ENCODE peak calls at places on chromosomes 7 and 10, in four cellular contexts. D is Peyer's patch; C is Panc1; R is CD4-positive, alpha-beta memory T cell. S is an unnamed sample.

GRCh38 chr7:99312316-99313203 is 13.1 kb upstream of the ARPC1A start:
- DNase-seq in C (peak; percentile 60), R (peak; percentile 59), D (peak; percentile 92), S (peak; percentile 47)

GRCh38 chr10:759898-760477 is 70.5 kb upstream of the DIP2C start:
- DNase-seq in D (no peak), C (no peak), R (no peak), S (no peak)

GRCh38 chr7:137771679-137772078 is 75.1 kb downstream of the DGKI start:
- DNase-seq in D (no peak), R (no peak), C (peak; percentile 32), S (no peak)

GRCh38 chr10:103476046-103476768 is 2.8 kb downstream of the CALHM3 start:
- DNase-seq in R (no peak), C (no peak), D (no peak), S (no peak)

GRCh38 chr7:90587766-90588165 is 8.4 kb upstream of the CDK14 start:
- DNase-seq in D (no peak), R (no peak), C (no peak), S (no peak)

GRCh38 chr7:131633342-131633843 is 77.0 kb upstream of the PODXL start:
- DNase-seq in R (no peak), C (no peak), D (no peak), S (no peak)

GRCh38 chr10:90504172-90504571 is 353.7 kb downstream of the HTR7 start:
- DNase-seq in C (no peak), R (no peak), D (no peak), S (no peak)

GRCh38 chr10:93703066-93703465 is 674 bp upstream of the FRA10AC1 start:
- DNase-seq in D (no peak), C (no peak), R (no peak), S (no peak)

DNA sequence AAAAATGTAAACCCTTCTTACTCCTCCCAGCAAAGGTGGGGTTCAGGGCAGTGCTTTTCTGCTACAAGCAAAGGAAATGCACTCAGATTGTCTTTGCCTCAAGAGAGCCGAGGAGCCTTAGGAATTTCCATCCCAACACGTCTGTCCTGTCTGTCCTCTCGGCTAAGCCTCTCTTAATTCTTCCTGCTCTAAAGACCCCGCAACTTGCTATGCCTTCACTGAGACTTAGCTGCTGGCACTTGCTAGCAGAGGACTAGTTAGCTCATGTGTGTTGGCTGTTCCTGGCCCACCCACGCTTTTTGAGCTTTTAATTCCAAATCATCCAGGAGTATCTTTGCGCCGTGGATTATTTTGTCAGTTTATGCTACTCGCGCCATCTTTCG is 481 bp upstream of the NPM3 start:
- DNase-seq in R (no peak), C (no peak), D (peak; percentile 40), S (no peak)
- H3K4me3 ChIP-seq in R (peak overlapping the region; percentile 74), C (peak overlapping the region; percentile 83), D (peak overlapping the region; percentile 58), S (peak overlapping the region; percentile 97)

DNA sequence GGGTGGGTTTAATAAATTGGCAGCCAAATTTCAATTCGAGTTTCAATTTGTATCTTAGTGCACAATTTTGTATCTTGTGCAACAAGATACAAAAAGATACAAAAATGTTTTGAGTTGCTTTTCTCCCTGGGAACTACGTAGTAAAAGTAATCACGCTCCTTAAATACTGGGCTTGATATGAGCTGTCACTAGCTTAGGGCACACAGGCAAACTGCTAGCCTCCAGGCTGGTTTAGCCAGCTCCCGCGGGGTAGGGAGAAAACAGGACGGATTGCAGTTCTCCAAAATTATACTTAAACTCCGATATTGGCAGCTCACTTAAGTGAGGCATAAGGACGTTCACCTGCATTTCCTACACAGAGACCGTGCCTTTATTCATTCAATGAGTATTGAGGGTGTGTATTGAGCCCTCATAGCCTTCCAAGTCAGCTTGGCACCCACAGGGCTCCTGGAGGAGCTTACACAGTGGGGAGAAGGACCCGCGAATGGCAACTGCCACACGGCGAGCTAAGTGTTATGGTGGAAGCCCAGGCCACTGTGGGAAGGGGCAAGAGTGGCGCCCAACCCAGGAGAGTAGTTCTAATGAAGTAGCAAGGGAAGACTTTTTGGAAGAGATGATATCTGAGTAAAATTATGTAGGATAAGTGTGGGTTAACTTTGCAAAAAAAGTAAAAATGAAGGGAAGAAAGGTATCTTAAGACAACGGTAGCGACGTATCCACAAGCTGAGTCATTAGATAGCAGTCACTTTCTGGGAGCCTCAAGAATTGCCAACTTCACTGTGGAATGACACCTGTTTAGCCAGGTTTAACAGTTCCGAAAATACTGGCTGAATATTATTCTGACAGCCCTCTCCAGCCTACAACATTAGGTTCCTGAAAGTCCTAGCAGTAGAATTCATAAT is 1.6 kb upstream of the EPC1 start:
- DNase-seq in R (no peak), C (no peak), D (no peak), S (no peak)
- H3K4me3 ChIP-seq in R (no peak overlapping the region), C (no peak overlapping the region), D (no peak overlapping the region), S (no peak overlapping the region)

GRCh38 chr7:47452715-47453092 is 129.2 kb downstream of the TNS3 start:
- DNase-seq in D (no peak), R (no peak), C (no peak), S (no peak)
- H3K4me3 ChIP-seq in D (peak overlapping the region; percentile 5), R (no peak overlapping the region), C (no peak overlapping the region), S (no peak overlapping the region)

GRCh38 chr7:105264707-105265106 is 124.0 kb downstream of the SRPK2 start:
- DNase-seq in D (no peak), R (no peak), C (no peak), S (no peak)
- H3K4me3 ChIP-seq in D (no peak overlapping the region), R (no peak overlapping the region), C (no peak overlapping the region), S (no peak overlapping the region)

GRCh38 chr7:158818325-158819213 is 10.7 kb downstream of the ESYT2 start:
- DNase-seq in R (peak; percentile 88), D (peak; percentile 92), C (peak; percentile 99), S (peak; percentile 63)
- H3K4me3 ChIP-seq in R (peak overlapping the region; percentile 37), D (peak overlapping the region; percentile 41), C (peak overlapping the region; percentile 34), S (peak overlapping the region; percentile 50)